ENCODE peak calls at places on chromosomes 5 and 9, in seven cellular contexts. M, Y, X, Z, R, H and U are unnamed samples.

GRCh38 chr5:140145818-140146522 is 20.2 kb downstream of the IGIP start:
- DNase-seq in Z (peak; percentile 35), Y (peak; percentile 58), M (peak; percentile 91), R (no peak), X (peak; percentile 80), H (peak; percentile 66), U (peak; percentile 93)

GRCh38 chr5:143352691-143353090 is 50.8 kb downstream of the NR3C1 start:
- DNase-seq in Z (no peak), X (no peak), Y (no peak), R (no peak), H (no peak), M (no peak), U (no peak)

GRCh38 chr9:120890415-120891254 is 13.6 kb upstream of the PHF19 start:
- DNase-seq in R (no peak), Y (peak; percentile 40), Z (no peak), H (no peak), X (peak; percentile 33), M (no peak), U (no peak)

GRCh38 chr5:140220032-140220697 is 45.2 kb downstream of the CYSTM1 start:
- DNase-seq in Y (no peak), Z (peak; percentile 73), R (no peak), H (peak; percentile 66), M (peak; percentile 46), X (no peak), U (no peak)

GRCh38 chr9:70285246-70285645 is 26.5 kb downstream of the SMC5 start:
- DNase-seq in X (no peak), Z (no peak), M (no peak), Y (peak; percentile 78), H (peak; percentile 73), R (no peak), U (peak; percentile 32)

GRCh38 chr9:37676411-37676830 is 25.7 kb downstream of the FRMPD1 start:
- DNase-seq in H (no peak), R (no peak), X (no peak), Y (no peak), M (peak; percentile 58), Z (no peak), U (no peak)

GRCh38 chr9:133130721-133131244 is 9.7 kb upstream of the RALGDS start:
- DNase-seq in Y (no peak), H (no peak), X (no peak), M (no peak), Z (no peak), R (no peak), U (no peak)

GRCh38 chr5:73215891-73216610 is 43.1 kb downstream of the TMEM174 start:
- DNase-seq in X (peak; percentile 85), M (peak; percentile 91), R (peak; percentile 72), Z (peak; percentile 70), H (peak; percentile 73), Y (peak; percentile 77), U (peak; percentile 91)

GRCh38 chr5:132458651-132459030 is 31.9 kb downstream of the IRF1 start:
- DNase-seq in H (peak; percentile 75), Z (peak; percentile 89), M (no peak), R (no peak), X (no peak), Y (peak; percentile 50), U (no peak)

GRCh38 chr5:145852990-145853389 is 17.8 kb upstream of the PRELID2 start:
- DNase-seq in Y (no peak), R (no peak), M (no peak), H (no peak), X (no peak), Z (no peak), U (no peak)

GRCh38 chr5:94066437-94067207 is 325.2 kb upstream of the POU5F2 start:
- DNase-seq in R (no peak), Y (no peak), H (no peak), M (no peak), X (no peak), Z (no peak), U (no peak)

GRCh38 chr9:17315341-17315740 is 180.5 kb downstream of the CNTLN start:
- DNase-seq in Y (no peak), R (no peak), X (no peak), Z (peak; percentile 47), H (no peak), M (no peak), U (no peak)

GRCh38 chr9:88950341-88951141 is 40.7 kb upstream of the S1PR3 start:
- DNase-seq in M (peak; percentile 22), R (no peak), H (peak; percentile 84), X (no peak), Y (peak; percentile 84), Z (peak; percentile 84), U (no peak)

GRCh38 chr5:56233230-56233629 is at the start of gene ANKRD55:
- DNase-seq in H (no peak), Y (peak; percentile 18), M (no peak), X (no peak), Z (no peak), R (no peak), U (no peak)

GRCh38 chr9:25472085-25472607 is 206.1 kb downstream of the TUSC1 start:
- DNase-seq in X (no peak), R (no peak), H (no peak), Z (no peak), M (no peak), Y (no peak), U (no peak)

GRCh38 chr5:135547590-135548254 is 12.0 kb upstream of the NEUROG1 start:
- DNase-seq in Y (no peak), Z (no peak), H (no peak), R (no peak), M (no peak), X (no peak), U (no peak)

GRCh38 chr9:133144142-133144886 is 19.4 kb downstream of the GBGT1 start:
- DNase-seq in H (peak; percentile 51), R (no peak), X (peak; percentile 76), Z (no peak), Y (peak; percentile 55), M (peak; percentile 91), U (peak; percentile 89)

GRCh38 chr9:17219261-17219660 is 84.4 kb downstream of the CNTLN start:
- DNase-seq in Y (peak; percentile 33), R (no peak), X (no peak), M (no peak), H (peak; percentile 10), Z (no peak), U (no peak)

DNA sequence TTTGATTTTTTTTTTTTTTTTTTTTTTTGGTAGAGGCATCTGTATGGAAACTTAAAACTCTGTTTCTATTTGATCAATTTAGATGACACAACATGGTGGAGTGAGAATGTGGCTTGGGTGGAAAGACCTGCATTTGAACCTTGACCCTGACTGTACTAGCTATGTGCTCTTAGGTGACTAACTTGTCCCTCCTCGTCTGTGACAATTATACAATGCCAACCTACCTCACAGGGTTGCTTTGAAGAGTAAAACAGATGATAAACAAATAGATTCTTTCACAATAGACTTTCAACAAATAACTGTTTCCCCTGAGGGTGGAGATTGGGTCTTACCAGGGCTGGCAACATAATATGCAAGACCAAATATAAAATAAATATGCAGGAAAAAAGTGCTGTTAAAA is 109.3 kb downstream of the CRB2 start:
- DNase-seq in X (no peak), M (no peak), Z (no peak), Y (no peak), R (no peak), H (no peak), U (no peak)
- H3K27ac ChIP-seq in X (no peak overlapping the region), M (no peak overlapping the region), Z (no peak overlapping the region), Y (no peak overlapping the region), R (no peak overlapping the region), H (no peak overlapping the region), U (no peak overlapping the region)

GRCh38 chr5:149799119-149799623 is 69.1 kb downstream of the PPARGC1B start:
- DNase-seq in Y (peak; percentile 75), H (peak; percentile 90), R (no peak), Z (peak; percentile 67), M (no peak), X (no peak), U (peak; percentile 54)

GRCh38 chr5:149802008-149802407 is 71.9 kb downstream of the PPARGC1B start:
- DNase-seq in H (no peak), R (no peak), M (no peak), X (no peak), Y (no peak), Z (no peak), U (no peak)

GRCh38 chr5:149799965-149800516 is 69.9 kb downstream of the PPARGC1B start:
- DNase-seq in H (no peak), X (no peak), M (no peak), R (no peak), Y (no peak), Z (no peak), U (no peak)

GRCh38 chr5:149801307-149801985 is 71.3 kb downstream of the PPARGC1B start:
- DNase-seq in M (no peak), Y (no peak), H (no peak), R (no peak), Z (no peak), X (peak; percentile 43), U (no peak)

DNA sequence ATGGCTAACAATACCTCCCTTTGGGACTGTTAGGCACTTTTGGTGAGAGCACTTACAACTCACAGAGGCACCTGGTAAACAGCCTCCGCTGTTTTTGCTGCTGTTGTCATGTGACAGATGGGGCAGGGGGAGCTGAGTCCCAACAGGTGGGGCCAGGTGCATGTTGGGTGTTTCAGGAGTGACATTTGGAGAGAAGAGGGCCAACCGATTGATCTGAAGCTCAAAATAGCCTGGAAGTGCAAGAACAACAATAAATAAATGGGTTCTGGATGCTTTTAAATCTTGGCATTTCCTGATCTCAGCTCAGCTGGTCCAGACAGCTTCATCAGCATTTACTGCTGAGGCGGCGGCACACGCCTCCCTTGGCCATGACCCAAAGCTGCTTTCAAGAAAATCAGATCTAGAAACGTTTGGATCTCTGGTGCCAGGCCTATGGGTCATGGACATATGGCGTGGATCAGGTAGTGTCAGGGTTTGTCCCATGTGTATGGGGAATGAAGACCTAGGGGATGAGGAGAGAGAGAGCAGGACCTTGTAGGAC is 70.5 kb downstream of the PPARGC1B start:
- DNase-seq in Y (no peak), H (no peak), R (no peak), X (no peak), M (no peak), Z (no peak), U (no peak)
- H4K20me1 ChIP-seq in Y (no peaks in the 10 kb centered on the region), H (no peaks in the 10 kb centered on the region), R (no peaks in the 10 kb centered on the region), X (peaks cover 36% of the 10 kb centered on the region), M (no peaks in the 10 kb centered on the region), Z (no peaks in the 10 kb centered on the region), U (no peaks in the 10 kb centered on the region)

GRCh38 chr9:78745996-78746395 is 449.1 kb downstream of the PSAT1 start:
- DNase-seq in X (no peak), M (no peak), H (peak; percentile 51), R (no peak), Y (peak; percentile 34), Z (peak; percentile 10), U (no peak)
- H2AFZ ChIP-seq in X (no peak overlapping the region), M (no peak overlapping the region), H (no peak overlapping the region), R (no peak overlapping the region), Y (no peak overlapping the region), Z (no peak overlapping the region), U (no peak overlapping the region)

GRCh38 chr5:68258531-68258930 is 43.0 kb downstream of the PIK3R1 start:
- DNase-seq in Y (no peak), H (no peak), X (no peak), Z (no peak), R (no peak), M (no peak), U (no peak)

GRCh38 chr5:68261174-68262021 is 45.8 kb downstream of the PIK3R1 start:
- DNase-seq in R (no peak), Y (peak; percentile 94), Z (peak; percentile 41), M (no peak), X (no peak), H (peak; percentile 49), U (no peak)

GRCh38 chr5:68257207-68257606 is 41.7 kb downstream of the PIK3R1 start:
- DNase-seq in R (no peak), M (no peak), Y (no peak), X (no peak), H (no peak), Z (no peak), U (no peak)

GRCh38 chr5:68259696-68260095 is 44.1 kb downstream of the PIK3R1 start:
- DNase-seq in X (no peak), H (no peak), R (no peak), Z (no peak), M (no peak), Y (no peak), U (no peak)

GRCh38 chr5:68260455-68260854 is 44.9 kb downstream of the PIK3R1 start:
- DNase-seq in X (no peak), R (no peak), Z (no peak), M (no peak), H (no peak), Y (no peak), U (no peak)
- H3K27ac ChIP-seq in X (no peak overlapping the region), R (no peak overlapping the region), Z (no peak overlapping the region), M (no peak overlapping the region), H (no peak overlapping the region), Y (no peak overlapping the region), U (peak overlapping the region; percentile 51)